ENCODE peak calls at places on chromosomes 11 and 22, in five cellular contexts. One of them, this sample, is unnamed. For H3K4me1 and H3K36me3, the result is how much of the 10 kb centered on the place peaks cover.

GRCh38 chr11:75635009-75635909 is 33.6 kb downstream of the MAP6 start:
- DNase-seq in CD8-positive, alpha-beta memory T cell: no peak
- DNase-seq in CD4-positive, CD25-positive, alpha-beta regulatory T cell: no peak
- DNase-seq in Peyer's patch: no peak
- DNase-seq in fibroblast of lung: peak
- DNase-seq in this sample: no peak

GRCh38 chr11:95922536-95923440 is 1.1 kb downstream of the MTMR2 start:
- DNase-seq in CD8-positive, alpha-beta memory T cell: no peak
- DNase-seq in CD4-positive, CD25-positive, alpha-beta regulatory T cell: peak
- DNase-seq in Peyer's patch: no peak
- DNase-seq in fibroblast of lung: peak
- DNase-seq in this sample: no peak

GRCh38 chr22:26298605-26299310 is 129.5 kb downstream of the SEZ6L start:
- DNase-seq in CD8-positive, alpha-beta memory T cell: no peak
- DNase-seq in CD4-positive, CD25-positive, alpha-beta regulatory T cell: no peak
- DNase-seq in Peyer's patch: no peak
- DNase-seq in fibroblast of lung: no peak
- DNase-seq in this sample: no peak

GRCh38 chr11:106461839-106462545 is 384.5 kb downstream of the AASDHPPT start:
- DNase-seq in CD8-positive, alpha-beta memory T cell: no peak
- DNase-seq in CD4-positive, CD25-positive, alpha-beta regulatory T cell: no peak
- DNase-seq in Peyer's patch: no peak
- DNase-seq in fibroblast of lung: peak
- DNase-seq in this sample: no peak

GRCh38 chr11:120295110-120295509 is 30.0 kb upstream of the TLCD5 start:
- DNase-seq in CD8-positive, alpha-beta memory T cell: no peak
- DNase-seq in CD4-positive, CD25-positive, alpha-beta regulatory T cell: no peak
- DNase-seq in Peyer's patch: no peak
- DNase-seq in fibroblast of lung: no peak
- DNase-seq in this sample: no peak

GRCh38 chr11:94455861-94456260 is 37.8 kb downstream of the MRE11 start:
- DNase-seq in CD8-positive, alpha-beta memory T cell: no peak
- DNase-seq in CD4-positive, CD25-positive, alpha-beta regulatory T cell: no peak
- DNase-seq in Peyer's patch: no peak
- DNase-seq in fibroblast of lung: no peak
- DNase-seq in this sample: peak

GRCh38 chr11:118715837-118716260 is 36.4 kb upstream of the TREH start:
- DNase-seq in CD8-positive, alpha-beta memory T cell: no peak
- DNase-seq in CD4-positive, CD25-positive, alpha-beta regulatory T cell: no peak
- DNase-seq in Peyer's patch: no peak
- DNase-seq in fibroblast of lung: no peak
- DNase-seq in this sample: peak

GRCh38 chr11:119206512-119207299 is 567 bp downstream of the CBL start:
- DNase-seq in CD8-positive, alpha-beta memory T cell: peak
- DNase-seq in CD4-positive, CD25-positive, alpha-beta regulatory T cell: peak
- DNase-seq in Peyer's patch: no peak
- DNase-seq in fibroblast of lung: no peak
- DNase-seq in this sample: peak

GRCh38 chr22:38440747-38441350 is 14.2 kb downstream of the KCNJ4 start:
- DNase-seq in CD8-positive, alpha-beta memory T cell: no peak
- DNase-seq in CD4-positive, CD25-positive, alpha-beta regulatory T cell: no peak
- DNase-seq in Peyer's patch: no peak
- DNase-seq in fibroblast of lung: no peak
- DNase-seq in this sample: no peak

GRCh38 chr22:17896552-17896951 is 122.3 kb upstream of the BID start:
- DNase-seq in CD8-positive, alpha-beta memory T cell: no peak
- DNase-seq in CD4-positive, CD25-positive, alpha-beta regulatory T cell: no peak
- DNase-seq in Peyer's patch: no peak
- DNase-seq in fibroblast of lung: peak
- DNase-seq in this sample: no peak

GRCh38 chr11:125300791-125301218 is 136.3 kb downstream of the PKNOX2 start:
- DNase-seq in CD8-positive, alpha-beta memory T cell: no peak
- DNase-seq in CD4-positive, CD25-positive, alpha-beta regulatory T cell: no peak
- DNase-seq in Peyer's patch: no peak
- DNase-seq in fibroblast of lung: peak
- DNase-seq in this sample: peak

GRCh38 chr11:12455938-12456337 is 78.6 kb downstream of the PARVA start:
- DNase-seq in CD8-positive, alpha-beta memory T cell: no peak
- DNase-seq in CD4-positive, CD25-positive, alpha-beta regulatory T cell: no peak
- DNase-seq in Peyer's patch: no peak
- DNase-seq in fibroblast of lung: peak
- DNase-seq in this sample: no peak

GRCh38 chr11:111699579-111700156 is 66.5 kb downstream of the PPP2R1B start:
- DNase-seq in CD8-positive, alpha-beta memory T cell: no peak
- DNase-seq in CD4-positive, CD25-positive, alpha-beta regulatory T cell: peak
- DNase-seq in Peyer's patch: no peak
- DNase-seq in fibroblast of lung: no peak
- DNase-seq in this sample: no peak

GRCh38 chr11:76233936-76234703 is 27.8 kb upstream of the WNT11 start:
- DNase-seq in CD8-positive, alpha-beta memory T cell: no peak
- DNase-seq in CD4-positive, CD25-positive, alpha-beta regulatory T cell: peak
- DNase-seq in Peyer's patch: peak
- DNase-seq in fibroblast of lung: peak
- DNase-seq in this sample: peak

GRCh38 chr22:48838376-48838775 is 989.3 kb downstream of the BRD1 start:
- DNase-seq in CD8-positive, alpha-beta memory T cell: no peak
- DNase-seq in CD4-positive, CD25-positive, alpha-beta regulatory T cell: no peak
- DNase-seq in Peyer's patch: no peak
- DNase-seq in fibroblast of lung: no peak
- DNase-seq in this sample: no peak

GRCh38 chr22:37546436-37547248 is 13.6 kb upstream of the CDC42EP1 start:
- DNase-seq in CD8-positive, alpha-beta memory T cell: no peak
- DNase-seq in CD4-positive, CD25-positive, alpha-beta regulatory T cell: no peak
- DNase-seq in Peyer's patch: peak
- DNase-seq in fibroblast of lung: peak
- DNase-seq in this sample: peak

GRCh38 chr22:37999236-37999635 is 14.9 kb upstream of the SOX10 start:
- DNase-seq in CD8-positive, alpha-beta memory T cell: no peak
- DNase-seq in CD4-positive, CD25-positive, alpha-beta regulatory T cell: no peak
- DNase-seq in Peyer's patch: no peak
- DNase-seq in fibroblast of lung: no peak
- DNase-seq in this sample: no peak

GRCh38 chr11:34650528-34650927 is 29.6 kb downstream of the EHF start:
- DNase-seq in CD8-positive, alpha-beta memory T cell: peak
- DNase-seq in CD4-positive, CD25-positive, alpha-beta regulatory T cell: peak
- DNase-seq in Peyer's patch: no peak
- DNase-seq in fibroblast of lung: peak
- DNase-seq in this sample: peak

GRCh38 chr11:110478410-110478809 is 48.7 kb downstream of the FDX1 start:
- DNase-seq in CD8-positive, alpha-beta memory T cell: no peak
- DNase-seq in CD4-positive, CD25-positive, alpha-beta regulatory T cell: no peak
- DNase-seq in Peyer's patch: no peak
- DNase-seq in fibroblast of lung: no peak
- DNase-seq in this sample: no peak

GRCh38 chr11:8711895-8712442 is 29.4 kb downstream of the RPL27A start:
- DNase-seq in CD8-positive, alpha-beta memory T cell: no peak
- DNase-seq in CD4-positive, CD25-positive, alpha-beta regulatory T cell: no peak
- DNase-seq in Peyer's patch: no peak
- DNase-seq in fibroblast of lung: no peak
- DNase-seq in this sample: no peak

GRCh38 chr11:95134491-95134890 is 44.8 kb downstream of the ENDOD1 start:
- DNase-seq in CD8-positive, alpha-beta memory T cell: no peak
- DNase-seq in CD4-positive, CD25-positive, alpha-beta regulatory T cell: no peak
- DNase-seq in Peyer's patch: no peak
- DNase-seq in fibroblast of lung: peak
- DNase-seq in this sample: no peak

GRCh38 chr11:33912405-33913361 is 20.8 kb upstream of the LMO2 start:
- DNase-seq in CD8-positive, alpha-beta memory T cell: no peak
- DNase-seq in CD4-positive, CD25-positive, alpha-beta regulatory T cell: no peak
- DNase-seq in Peyer's patch: no peak
- DNase-seq in fibroblast of lung: peak
- DNase-seq in this sample: no peak

GRCh38 chr22:36385491-36386350 is 2.0 kb downstream of the MYH9 start:
- DNase-seq in CD8-positive, alpha-beta memory T cell: peak
- DNase-seq in CD4-positive, CD25-positive, alpha-beta regulatory T cell: no peak
- DNase-seq in Peyer's patch: peak
- DNase-seq in fibroblast of lung: no peak
- DNase-seq in this sample: peak

GRCh38 chr22:50056214-50056972 is 1.7 kb downstream of the TTLL8 start:
- DNase-seq in CD8-positive, alpha-beta memory T cell: no peak
- DNase-seq in CD4-positive, CD25-positive, alpha-beta regulatory T cell: no peak
- DNase-seq in Peyer's patch: no peak
- DNase-seq in fibroblast of lung: no peak
- DNase-seq in this sample: no peak

GRCh38 chr11:130798280-130798679 is 118.0 kb downstream of the SNX19 start:
- DNase-seq in CD8-positive, alpha-beta memory T cell: no peak
- DNase-seq in CD4-positive, CD25-positive, alpha-beta regulatory T cell: no peak
- DNase-seq in Peyer's patch: no peak
- DNase-seq in fibroblast of lung: peak
- DNase-seq in this sample: no peak

GRCh38 chr11:74612877-74613276 is 20.5 kb downstream of the POLD3 start:
- DNase-seq in CD8-positive, alpha-beta memory T cell: no peak
- DNase-seq in CD4-positive, CD25-positive, alpha-beta regulatory T cell: no peak
- DNase-seq in Peyer's patch: no peak
- DNase-seq in fibroblast of lung: peak
- DNase-seq in this sample: no peak

GRCh38 chr11:12532580-12532979 is 141.6 kb upstream of the TEAD1 start:
- DNase-seq in CD8-positive, alpha-beta memory T cell: no peak
- DNase-seq in CD4-positive, CD25-positive, alpha-beta regulatory T cell: no peak
- DNase-seq in Peyer's patch: no peak
- DNase-seq in fibroblast of lung: no peak
- DNase-seq in this sample: no peak

GRCh38 chr22:32753591-32753990 is 47.9 kb upstream of the TIMP3 start:
- DNase-seq in CD8-positive, alpha-beta memory T cell: no peak
- DNase-seq in CD4-positive, CD25-positive, alpha-beta regulatory T cell: no peak
- DNase-seq in Peyer's patch: no peak
- DNase-seq in fibroblast of lung: no peak
- DNase-seq in this sample: no peak
- H3K27ac ChIP-seq in CD8-positive, alpha-beta memory T cell: no peak
- H3K27ac ChIP-seq in CD4-positive, CD25-positive, alpha-beta regulatory T cell: no peak
- H3K27ac ChIP-seq in Peyer's patch: no peak
- H3K27ac ChIP-seq in fibroblast of lung: no peak
- H3K27ac ChIP-seq in this sample: no peak

DNA sequence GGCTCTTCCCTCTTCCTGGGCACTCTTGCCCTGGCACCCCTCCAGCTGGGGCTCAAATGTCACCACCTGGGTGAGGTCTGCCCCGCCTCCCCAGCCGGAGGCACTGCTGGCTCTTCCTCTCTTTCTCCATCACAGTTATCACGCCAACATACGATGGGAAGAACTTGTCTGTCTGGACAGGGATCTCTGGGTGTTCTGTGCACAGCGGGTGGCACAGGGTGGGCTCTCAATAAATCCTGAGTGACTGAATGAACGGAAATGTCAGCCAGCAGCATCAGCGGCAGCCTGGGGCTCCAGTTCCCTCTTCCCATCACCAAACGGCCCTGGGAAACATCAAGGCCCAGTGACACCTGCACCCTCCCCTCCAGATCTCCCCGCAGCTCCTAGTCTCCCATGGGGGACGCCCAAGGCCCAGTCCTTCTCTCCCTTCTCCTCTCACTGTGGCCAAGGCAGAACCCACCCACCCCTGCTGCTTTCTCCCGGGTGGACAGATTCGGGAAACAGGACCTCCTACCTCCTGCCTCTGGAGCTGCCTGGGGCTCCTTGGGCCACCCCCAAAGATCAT is 440 bp upstream of the SLC25A45 start:
- DNase-seq in CD8-positive, alpha-beta memory T cell: no peak
- DNase-seq in CD4-positive, CD25-positive, alpha-beta regulatory T cell: no peak
- DNase-seq in Peyer's patch: peak
- DNase-seq in fibroblast of lung: no peak
- DNase-seq in this sample: peak
- H3K4me1 ChIP-seq in CD8-positive, alpha-beta memory T cell: half or more
- H3K4me1 ChIP-seq in CD4-positive, CD25-positive, alpha-beta regulatory T cell: half or more
- H3K4me1 ChIP-seq in Peyer's patch: under half
- H3K4me1 ChIP-seq in fibroblast of lung: under half
- H3K4me1 ChIP-seq in this sample: half or more

DNA sequence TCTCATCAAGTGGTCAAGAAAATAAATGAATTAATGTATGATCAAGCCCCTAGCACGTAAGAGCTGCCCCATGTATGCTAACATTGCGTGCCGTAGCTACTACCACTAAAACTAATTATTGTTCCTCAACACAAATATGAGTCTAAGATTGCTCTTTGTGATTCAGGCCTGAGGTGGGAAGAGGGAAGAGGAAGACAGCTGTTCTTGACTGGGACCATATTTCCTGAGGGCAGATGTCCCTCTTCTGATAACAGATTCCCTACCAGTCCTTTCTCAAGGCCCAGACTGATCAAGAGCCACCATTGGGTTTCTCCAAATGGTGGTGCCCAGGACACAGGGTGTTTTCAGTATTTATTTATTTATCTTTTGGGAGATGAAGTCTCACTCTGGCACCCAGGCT is 87.2 kb upstream of the CADM1 start:
- DNase-seq in CD8-positive, alpha-beta memory T cell: no peak
- DNase-seq in CD4-positive, CD25-positive, alpha-beta regulatory T cell: no peak
- DNase-seq in Peyer's patch: no peak
- DNase-seq in fibroblast of lung: no peak
- DNase-seq in this sample: no peak
- H3K36me3 ChIP-seq in CD8-positive, alpha-beta memory T cell: under half
- H3K36me3 ChIP-seq in CD4-positive, CD25-positive, alpha-beta regulatory T cell: under half
- H3K36me3 ChIP-seq in Peyer's patch: under half
- H3K36me3 ChIP-seq in fibroblast of lung: under half
- H3K36me3 ChIP-seq in this sample: under half

DNA sequence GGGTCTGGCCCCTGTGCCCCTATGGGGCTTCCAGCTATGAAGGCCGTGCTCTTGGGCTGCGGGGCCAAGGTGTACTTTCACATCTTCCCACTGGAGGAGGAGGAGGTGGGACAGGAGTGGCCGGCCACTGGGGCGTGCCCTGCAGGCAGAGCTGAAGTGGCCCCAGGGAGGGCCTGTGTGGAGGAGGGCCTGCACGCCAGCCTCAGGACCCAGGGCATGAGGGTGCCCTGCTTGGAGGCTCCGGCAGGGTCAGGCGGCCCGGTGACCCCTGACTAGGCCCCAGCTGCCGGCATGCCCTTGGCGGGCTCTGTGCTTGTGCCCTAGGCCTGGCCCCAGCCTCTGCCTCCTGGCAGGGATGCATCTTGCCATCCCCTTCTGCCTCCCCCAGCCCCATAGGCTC is 5.2 kb downstream of the PRR5 start:
- DNase-seq in CD8-positive, alpha-beta memory T cell: no peak
- DNase-seq in CD4-positive, CD25-positive, alpha-beta regulatory T cell: no peak
- DNase-seq in Peyer's patch: no peak
- DNase-seq in fibroblast of lung: no peak
- DNase-seq in this sample: no peak
- H3K27ac ChIP-seq in CD8-positive, alpha-beta memory T cell: no peak
- H3K27ac ChIP-seq in CD4-positive, CD25-positive, alpha-beta regulatory T cell: no peak
- H3K27ac ChIP-seq in Peyer's patch: no peak
- H3K27ac ChIP-seq in fibroblast of lung: no peak
- H3K27ac ChIP-seq in this sample: no peak

This sample was measured in thyroid gland.